ENCODE peak calls at places on chromosomes 16 and 17, in five cellular contexts. W, G, R, L and Y are unnamed samples.

GRCh38 chr16:72025404-72026114 is 17.0 kb downstream of the DHODH start:
- DNase-seq in W (no peak), L (no peak), R (no peak), G (no peak), Y (no peak)

GRCh38 chr16:31117384-31118222 is at the start of gene KAT8:
- DNase-seq in G (peak; percentile 99), L (peak; percentile 100), R (peak; percentile 97), W (peak; percentile 99), Y (peak; percentile 91)

GRCh38 chr16:21268236-21268635 is 9.9 kb downstream of the CRYM start:
- DNase-seq in G (no peak), R (no peak), W (no peak), L (no peak), Y (no peak)

GRCh38 chr16:56191807-56192643 is 736 bp downstream of the GNAO1 start:
- DNase-seq in L (peak; percentile 48), G (no peak), W (no peak), R (no peak), Y (no peak)

GRCh38 chr17:49928826-49929475 is 40.0 kb upstream of the DLX4 start:
- DNase-seq in R (peak; percentile 17), L (no peak), W (no peak), G (no peak), Y (no peak)

GRCh38 chr16:68259421-68259820 is 4.9 kb upstream of the SLC7A6 start:
- DNase-seq in L (no peak), W (no peak), G (no peak), R (peak; percentile 13), Y (no peak)

GRCh38 chr16:78210305-78210704 is 110.9 kb downstream of the WWOX start:
- DNase-seq in R (peak; percentile 29), W (no peak), G (no peak), L (peak; percentile 23), Y (no peak)

GRCh38 chr17:43844241-43844640 is 2.7 kb upstream of the CD300LG start:
- DNase-seq in W (no peak), G (no peak), R (no peak), L (no peak), Y (no peak)

GRCh38 chr17:12613566-12613965 is 52.1 kb upstream of the MYOCD start:
- DNase-seq in L (no peak), R (peak; percentile 89), W (peak; percentile 79), G (no peak), Y (no peak)

GRCh38 chr17:2598166-2598565 is 4.7 kb downstream of the PAFAH1B1 start:
- DNase-seq in R (peak; percentile 70), L (no peak), G (no peak), W (peak; percentile 41), Y (no peak)

GRCh38 chr16:54121084-54121483 is 165.5 kb downstream of the IRX3 start:
- DNase-seq in G (no peak), R (no peak), L (no peak), W (no peak), Y (no peak)

GRCh38 chr17:57091186-57091618 is 6.2 kb downstream of the AKAP1 start:
- DNase-seq in R (no peak), G (peak; percentile 84), W (no peak), L (no peak), Y (no peak)

GRCh38 chr17:58382108-58382884 is 30.3 kb upstream of the SUPT4H1 start:
- DNase-seq in L (no peak), R (no peak), G (no peak), W (no peak), Y (no peak)

GRCh38 chr16:20915733-20916132 is 15.2 kb downstream of the LYRM1 start:
- DNase-seq in G (no peak), L (no peak), R (no peak), W (no peak), Y (no peak)

GRCh38 chr17:79243603-79243990 is 169.0 kb downstream of the ENGASE start:
- DNase-seq in G (no peak), W (no peak), L (no peak), R (no peak), Y (no peak)

GRCh38 chr16:82738699-82739098 is 111.9 kb downstream of the CDH13 start:
- DNase-seq in L (no peak), W (peak; percentile 17), R (peak; percentile 23), G (no peak), Y (no peak)

GRCh38 chr17:82737981-82738877 is 2.8 kb downstream of the FN3K start:
- DNase-seq in G (peak; percentile 85), W (no peak), R (peak; percentile 27), L (no peak), Y (no peak)

GRCh38 chr17:63191610-63192009 is 225.6 kb downstream of the TANC2 start:
- DNase-seq in R (no peak), L (no peak), W (no peak), G (peak; percentile 5), Y (no peak)

GRCh38 chr16:84356591-84357116 is 11.7 kb upstream of the ATP2C2 start:
- DNase-seq in L (peak; percentile 58), R (no peak), G (no peak), W (no peak), Y (no peak)

GRCh38 chr17:79738643-79739042 is 7.9 kb downstream of the ENPP7 start:
- DNase-seq in W (no peak), G (no peak), R (no peak), L (no peak), Y (no peak)

GRCh38 chr16:84689126-84689525 is 10.7 kb upstream of the USP10 start:
- DNase-seq in W (peak; percentile 89), L (no peak), R (peak; percentile 99), G (no peak), Y (peak; percentile 48)

GRCh38 chr17:59950049-59950448 is 14.5 kb downstream of the RNFT1 start:
- DNase-seq in G (no peak), W (no peak), R (no peak), L (no peak), Y (no peak)

GRCh38 chr16:1772362-1772907 is at the start of gene EME2:
- DNase-seq in G (no peak), W (peak; percentile 42), L (peak; percentile 54), R (peak; percentile 33), Y (no peak)

DNA sequence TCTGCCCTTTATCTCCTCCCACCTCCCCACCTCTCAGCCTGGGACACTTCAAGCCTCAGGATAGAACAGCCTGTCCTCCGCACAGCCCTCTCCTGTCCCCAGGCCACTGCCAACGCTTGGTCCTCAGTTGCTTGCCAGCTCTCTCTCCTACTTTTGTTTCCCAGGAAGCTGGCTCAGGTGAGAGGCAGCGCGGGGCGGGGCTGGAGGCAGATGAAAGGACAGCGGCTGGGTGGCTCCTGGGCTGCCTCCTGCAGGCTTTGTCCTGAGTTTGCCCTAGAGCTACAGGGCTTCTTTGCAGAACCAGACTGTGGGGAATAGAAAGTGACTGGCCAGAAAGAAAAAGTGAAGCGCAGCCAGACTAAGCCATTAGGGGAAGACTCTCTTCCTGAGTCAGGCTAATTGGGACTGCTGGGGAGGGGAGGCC is 48.2 kb upstream of the CDC42EP4 start:
- DNase-seq in W (no peak), G (no peak), L (peak; percentile 65), R (no peak), Y (no peak)
- TF ChIP-seq CTCF in W (no peak), G (no peak), L (peak; percentile 7), R (no peak), Y (no peak)

GRCh38 chr16:35561346-35561745 is 2101.9 kb downstream of the TP53TG3F start:
- DNase-seq in L (no peak), R (no peak), W (no peak), G (no peak), Y (no peak)

GRCh38 chr16:35560637-35560984 is 2101.2 kb downstream of the TP53TG3F start:
- DNase-seq in L (no peak), W (no peak), G (no peak), R (no peak), Y (no peak)

GRCh38 chr16:35557731-35558130 is 2098.3 kb downstream of the TP53TG3F start:
- DNase-seq in W (no peak), L (no peak), R (no peak), G (no peak), Y (no peak)

GRCh38 chr16:35562471-35562870 is 2103.1 kb downstream of the TP53TG3F start:
- DNase-seq in G (no peak), W (no peak), R (no peak), L (no peak), Y (no peak)

DNA sequence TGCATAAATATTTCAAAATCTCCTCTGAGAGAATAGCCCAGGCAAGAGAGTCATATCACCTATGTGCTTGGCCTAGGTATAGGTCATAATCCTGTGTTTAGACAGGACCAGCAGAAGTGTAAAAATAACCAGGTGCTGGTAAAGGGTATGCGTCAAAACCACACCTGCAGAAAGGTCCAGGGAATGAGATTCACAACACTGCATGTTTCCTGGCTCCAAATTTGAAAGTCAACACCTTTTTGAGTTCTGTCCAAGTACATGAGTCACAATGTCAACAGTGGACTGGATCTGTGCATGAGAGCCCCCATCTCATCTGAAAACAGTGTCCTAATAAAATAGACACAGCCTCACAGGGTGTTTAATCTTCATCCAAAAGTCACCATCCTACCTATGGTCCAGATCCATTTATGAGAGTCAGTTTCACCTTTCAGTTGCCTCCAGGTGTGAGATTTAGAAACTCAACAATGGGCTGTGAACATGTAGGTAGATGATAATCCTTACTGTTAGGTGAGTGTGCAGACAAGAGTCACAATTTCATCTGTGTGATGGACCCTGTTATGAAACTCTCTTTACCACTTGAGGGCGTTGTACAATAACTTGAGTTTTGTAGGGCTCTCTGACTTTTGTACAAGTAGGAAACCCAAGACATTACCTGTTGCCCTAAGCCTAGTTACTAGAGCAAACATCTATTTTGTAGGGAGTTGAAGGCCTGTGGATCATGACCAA is 2100.7 kb downstream of the TP53TG3F start:
- DNase-seq in R (no peak), W (no peak), L (no peak), G (no peak), Y (no peak)
- TF ChIP-seq CTCF in R (no peak), W (no peak), L (no peak), G (no peak), Y (no peak)

DNA sequence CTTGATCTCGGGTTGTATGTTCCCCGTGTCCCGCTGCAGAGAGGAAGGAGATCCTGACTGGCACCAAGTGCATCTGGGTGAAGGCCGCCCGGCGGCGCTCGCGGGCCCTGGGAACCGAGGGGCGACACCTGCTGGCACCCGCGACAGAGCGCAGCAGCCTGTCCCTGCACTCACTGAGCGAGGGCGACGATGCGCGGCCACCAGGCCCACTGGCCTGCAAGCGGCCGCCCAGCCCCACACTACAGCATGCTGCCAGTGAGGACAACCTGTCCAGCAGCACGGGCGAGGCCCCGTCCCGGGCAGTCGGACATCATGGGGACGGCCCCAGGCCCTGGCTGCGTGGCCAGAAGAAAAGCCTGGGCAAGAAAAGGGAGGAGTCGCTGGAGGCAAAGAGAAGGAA is 7.5 kb downstream of the BTBD17 start:
- DNase-seq in W (no peak), L (peak; percentile 92), G (no peak), R (no peak), Y (no peak)
- TF ChIP-seq CTCF in W (peak; percentile 16), L (peak; percentile 96), G (no peak), R (peak; percentile 12), Y (no peak)

DNA sequence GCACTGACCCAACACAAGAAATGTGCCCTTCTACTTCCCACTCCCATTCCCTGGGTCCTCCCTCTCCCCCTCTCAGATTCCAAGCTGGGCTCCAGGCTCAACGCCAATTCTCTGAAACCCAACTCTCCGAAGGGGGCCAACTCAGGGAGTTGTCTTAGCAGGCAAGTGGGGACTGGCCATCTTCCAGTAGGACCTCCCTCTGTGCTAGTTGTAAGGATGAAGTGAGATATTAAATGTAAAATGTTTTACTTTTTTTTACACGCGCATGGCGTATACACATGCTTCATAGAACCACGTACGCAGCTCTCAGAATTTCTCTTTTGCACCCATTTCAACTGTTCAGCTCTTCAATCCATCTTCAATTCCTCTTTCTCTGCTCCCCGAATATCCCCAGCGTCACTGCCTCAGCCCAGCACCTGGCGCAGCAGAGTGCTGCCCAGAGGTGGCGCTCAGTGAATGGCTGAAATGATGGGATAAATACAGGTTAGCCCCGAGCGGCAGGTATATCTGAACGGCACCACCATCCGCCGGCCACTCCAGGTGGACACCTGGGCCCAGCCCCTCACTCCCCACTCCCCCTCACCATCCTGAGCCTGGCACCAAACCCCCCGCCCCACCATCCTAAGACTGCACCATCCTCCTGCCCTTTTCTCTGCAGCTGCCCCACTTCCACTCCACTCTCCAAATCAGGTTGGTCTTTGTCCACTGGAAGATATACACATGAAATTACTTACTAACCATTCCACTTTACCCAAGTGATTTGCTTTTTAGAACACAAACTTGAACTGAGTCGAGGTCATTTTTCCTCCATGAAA is 43.9 kb upstream of the TNRC6C start:
- DNase-seq in R (no peak), L (peak; percentile 13), W (no peak), G (no peak), Y (no peak)
- TF ChIP-seq CTCF in R (no peak), L (peak; percentile 33), W (no peak), G (no peak), Y (no peak)